ENCODE peak calls at places on chromosomes 2 and 18, in seven cellular contexts. O is type B pancreatic cell; X is D721Med; L is endodermal cell; E is dorsolateral prefrontal cortex; W is astrocyte; S is CD8-positive, alpha-beta T cell. I is an unnamed sample.

GRCh38 chr2:237132799-237133198 is 47.1 kb downstream of the COPS8 start:
- DNase-seq in S (no peak), W (no peak), L (peak), O (no peak), X (no peak), E (no peak), I (no peak)

GRCh38 chr2:12501469-12502147 is 215.1 kb upstream of the TRIB2 start:
- DNase-seq in S (peak), O (no peak), L (no peak), E (no peak), X (no peak), W (no peak), I (no peak)

GRCh38 chr2:29220506-29221270 is 105.5 kb downstream of the CLIP4 start:
- DNase-seq in E (peak), S (no peak), W (no peak), X (no peak), L (no peak), O (no peak), I (no peak)

GRCh38 chr2:43877782-43878464 is 39.2 kb downstream of the ABCG8 start:
- DNase-seq in E (no peak), S (peak), W (peak), L (peak), O (no peak), X (peak), I (peak)

GRCh38 chr2:239263937-239264837 is 136.6 kb downstream of the HDAC4 start:
- DNase-seq in L (no peak), W (peak), E (no peak), X (no peak), S (peak), O (peak), I (no peak)

GRCh38 chr2:96093528-96093927 is 22.8 kb downstream of the ADRA2B start:
- DNase-seq in X (no peak), S (no peak), W (no peak), O (no peak), L (no peak), E (peak), I (no peak)

GRCh38 chr2:133841905-133842304 is 273.6 kb upstream of the NCKAP5 start:
- DNase-seq in L (no peak), S (no peak), O (no peak), E (no peak), X (no peak), W (peak), I (no peak)

GRCh38 chr2:223047260-223047761 is 4.7 kb upstream of the KCNE4 start:
- DNase-seq in L (no peak), O (no peak), S (no peak), X (no peak), W (peak), E (no peak), I (no peak)

GRCh38 chr2:86283461-86284030 is 53.9 kb downstream of the REEP1 start:
- DNase-seq in L (no peak), W (peak), X (no peak), E (no peak), O (no peak), S (no peak), I (no peak)

GRCh38 chr2:38233231-38233983 is 143.7 kb downstream of the ATL2 start:
- DNase-seq in E (no peak), W (peak), O (no peak), L (no peak), S (no peak), X (no peak), I (no peak)

GRCh38 chr2:181472990-181473389 is 15.8 kb downstream of the ITGA4 start:
- DNase-seq in O (no peak), E (no peak), W (no peak), S (no peak), L (no peak), X (no peak), I (no peak)

GRCh38 chr2:25814681-25815080 is 63.6 kb downstream of the ASXL2 start:
- DNase-seq in S (no peak), W (peak), O (no peak), X (no peak), L (no peak), E (no peak), I (no peak)

GRCh38 chr2:121363632-121364420 is 78.8 kb upstream of the TFCP2L1 start:
- DNase-seq in W (peak), O (no peak), E (no peak), S (no peak), L (no peak), X (no peak), I (no peak)

GRCh38 chr2:235541016-235541415 is 47.2 kb downstream of the AGAP1 start:
- DNase-seq in O (no peak), X (peak), E (no peak), L (no peak), S (no peak), W (no peak), I (no peak)

GRCh38 chr2:29697715-29698114 is 223.7 kb downstream of the ALK start:
- DNase-seq in S (no peak), E (no peak), W (no peak), X (no peak), L (no peak), O (no peak), I (no peak)

GRCh38 chr2:1493361-1494126 is 80.3 kb downstream of the TPO start:
- DNase-seq in W (no peak), E (no peak), X (no peak), L (no peak), S (no peak), O (no peak), I (no peak)

GRCh38 chr2:203774760-203775159 is 68.3 kb downstream of the CD28 start:
- DNase-seq in O (no peak), X (no peak), L (no peak), S (no peak), W (no peak), E (no peak), I (no peak)

GRCh38 chr2:85750509-85751299 is 3.1 kb upstream of the ATOH8 start:
- DNase-seq in S (peak), W (no peak), O (no peak), L (peak), E (peak), X (no peak), I (peak)

GRCh38 chr2:141911485-141912066 is 219.2 kb downstream of the LRP1B start:
- DNase-seq in W (peak), L (peak), E (no peak), S (no peak), O (no peak), X (no peak), I (peak)

GRCh38 chr2:173109253-173110188 is 33.9 kb downstream of the MAP3K20 start:
- DNase-seq in X (no peak), L (no peak), W (peak), O (no peak), E (no peak), S (no peak), I (no peak)

GRCh38 chr18:58161659-58162058 is 117.6 kb downstream of the NEDD4L start:
- DNase-seq in L (peak), E (no peak), S (no peak), O (no peak), W (peak), X (no peak), I (peak)

GRCh38 chr18:45541421-45541820 is 73.9 kb upstream of the SLC14A2 start:
- DNase-seq in L (no peak), E (no peak), O (no peak), W (no peak), S (no peak), X (no peak), I (no peak)

GRCh38 chr2:63049291-63050185 is 1.1 kb upstream of the OTX1 start:
- DNase-seq in L (peak), O (no peak), W (peak), E (no peak), S (no peak), X (no peak), I (peak)

GRCh38 chr2:217795067-217795466 is 207.7 kb downstream of the TNS1 start:
- DNase-seq in O (no peak), S (no peak), W (no peak), X (no peak), L (no peak), E (no peak), I (no peak)

GRCh38 chr18:39453356-39453755 is 1887.8 kb upstream of the CELF4 start:
- DNase-seq in W (no peak), X (no peak), S (no peak), L (no peak), E (no peak), O (no peak), I (no peak)

GRCh38 chr18:28357785-28358401 is 181.0 kb upstream of the CDH2 start:
- DNase-seq in X (no peak), L (peak), O (no peak), S (no peak), E (no peak), W (no peak), I (no peak)

GRCh38 chr18:11052800-11053199 is 96.6 kb downstream of the PIEZO2 start:
- DNase-seq in W (peak), E (no peak), S (no peak), X (no peak), O (no peak), L (no peak), I (no peak)

DNA sequence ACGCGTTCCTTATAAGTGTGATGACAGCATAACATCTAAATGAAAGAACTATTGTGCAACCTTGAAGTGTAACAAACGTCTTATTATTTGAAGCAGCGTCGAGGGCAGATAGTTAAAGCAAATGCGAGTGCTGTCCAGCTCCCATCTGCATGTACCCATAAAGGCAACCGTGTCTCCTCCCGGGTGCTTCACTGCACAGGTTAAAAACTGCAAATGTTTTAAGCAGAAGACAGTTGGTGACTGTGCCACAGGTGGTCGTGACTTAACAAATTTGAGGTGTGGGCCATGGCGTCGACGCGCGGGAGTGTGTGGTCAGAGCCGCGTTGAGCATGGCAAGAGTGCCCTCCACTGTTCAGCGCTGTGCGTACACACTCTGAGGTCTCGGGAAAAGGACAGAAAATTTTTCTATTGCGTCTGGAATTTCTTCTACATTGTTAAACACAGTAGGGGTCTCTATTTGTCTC is 6.4 kb downstream of the SALL3 start:
- DNase-seq in O (no peak), E (no peak), W (peak), S (no peak), X (no peak), L (peak), I (peak)
- TF ChIP-seq CTCF in O (peak), E (peak), W (peak), S (no peak), X (peak), L (peak), I (no peak)

DNA sequence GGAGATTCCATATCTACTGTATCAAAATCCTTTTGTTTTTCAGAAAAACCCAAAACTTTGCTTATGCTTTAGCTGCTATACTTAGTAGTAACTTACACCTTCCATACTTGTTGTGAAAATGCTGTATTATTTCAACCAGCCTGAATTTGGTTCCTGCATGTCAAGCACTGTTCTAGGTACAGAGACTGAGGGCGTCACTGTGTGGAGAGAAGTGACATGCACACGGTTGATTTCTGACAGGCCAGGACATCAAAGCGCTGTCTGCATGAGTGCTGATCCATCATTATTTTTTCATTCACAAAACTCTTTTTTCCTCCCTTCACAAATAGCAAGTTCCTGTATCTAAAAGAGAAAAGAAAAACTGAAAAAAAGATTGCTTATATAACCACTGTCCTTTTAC is 31.6 kb downstream of the TRAPPC12 start:
- DNase-seq in S (no peak), X (no peak), E (no peak), O (no peak), L (no peak), W (no peak), I (no peak)
- TF ChIP-seq CTCF in S (no peak), X (no peak), E (no peak), O (no peak), L (no peak), W (no peak), I (no peak)

DNA sequence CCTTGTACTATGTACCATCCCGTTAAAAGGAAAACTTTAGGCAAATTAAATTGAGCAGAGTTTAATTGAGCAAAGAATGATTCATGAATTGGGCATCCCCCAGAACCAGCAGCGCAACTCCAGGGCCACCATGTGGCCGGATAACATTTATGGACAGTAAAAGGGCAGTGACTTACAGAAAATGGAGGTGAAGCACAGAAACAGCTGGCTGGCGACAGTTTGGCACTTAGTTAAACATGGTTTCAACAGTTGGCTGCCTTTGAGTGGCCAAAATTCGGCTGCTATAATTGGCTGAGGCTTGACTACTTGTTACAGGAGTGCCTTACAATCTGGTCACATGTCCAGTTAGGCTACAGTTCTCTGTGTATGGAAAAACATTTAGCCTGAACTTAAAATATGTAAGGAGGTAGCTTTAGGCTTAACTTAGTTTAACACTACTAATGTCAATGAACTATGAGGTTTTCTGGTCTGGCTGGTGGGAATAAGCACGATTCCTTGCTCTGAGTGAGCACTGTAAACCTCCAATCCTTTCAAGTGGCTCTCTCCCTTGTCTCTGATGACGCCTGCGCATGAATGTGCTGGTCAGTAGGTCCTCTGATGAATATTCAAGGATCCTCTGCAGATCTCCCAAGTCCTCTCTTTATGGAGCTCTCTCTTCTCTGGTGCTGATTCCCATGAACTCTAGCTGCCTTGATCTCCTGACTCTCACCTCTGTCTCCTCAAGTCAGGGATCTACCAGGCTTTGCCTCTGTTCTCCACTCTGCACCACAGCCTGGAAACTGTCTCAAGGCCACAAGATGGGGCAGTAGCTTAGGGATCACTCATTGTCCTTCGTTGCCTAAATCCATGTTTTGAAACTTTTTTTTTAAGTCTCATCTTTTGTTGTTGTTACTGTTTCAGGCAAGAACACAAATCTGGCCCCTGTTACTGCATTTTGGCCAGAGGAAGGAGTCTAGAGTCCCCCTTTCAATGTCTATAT is 24.4 kb upstream of the RAB31 start:
- DNase-seq in X (no peak), O (no peak), S (no peak), E (no peak), L (peak), W (peak), I (peak)
- TF ChIP-seq CTCF in X (peak), O (no peak), S (no peak), E (peak), L (peak), W (peak), I (no peak)

GRCh38 chr2:73995810-73996209 is 11.1 kb downstream of the TET3 start:
- DNase-seq in W (no peak), O (no peak), X (no peak), S (no peak), L (no peak), E (no peak), I (no peak)
- TF ChIP-seq CTCF in W (no peak), O (no peak), X (no peak), S (no peak), L (peak), E (no peak), I (no peak)

GRCh38 chr2:73855526-73855925 is 26.8 kb downstream of the STAMBP start:
- DNase-seq in W (peak), X (no peak), O (no peak), E (no peak), S (no peak), L (no peak), I (no peak)

GRCh38 chr2:73852020-73852419 is 23.3 kb downstream of the STAMBP start:
- DNase-seq in W (peak), L (no peak), S (no peak), O (no peak), X (no peak), E (no peak), I (no peak)

GRCh38 chr2:73850009-73850408 is 21.2 kb downstream of the STAMBP start:
- DNase-seq in W (no peak), S (no peak), O (no peak), E (no peak), X (no peak), L (no peak), I (no peak)

GRCh38 chr2:73856214-73856613 is 27.5 kb downstream of the STAMBP start:
- DNase-seq in O (no peak), L (no peak), E (no peak), X (no peak), S (no peak), W (peak), I (no peak)

GRCh38 chr2:73851274-73851673 is 22.5 kb downstream of the STAMBP start:
- DNase-seq in W (no peak), S (no peak), L (peak), O (no peak), X (no peak), E (no peak), I (no peak)
- TF ChIP-seq CTCF in W (peak), S (no peak), L (peak), O (peak), X (peak), E (no peak), I (peak)

GRCh38 chr2:206154197-206154596 is 5.0 kb downstream of the NDUFS1 start:
- DNase-seq in S (no peak), W (no peak), E (no peak), O (no peak), L (no peak), X (no peak), I (no peak)
- TF ChIP-seq CTCF in S (no peak), W (no peak), E (no peak), O (peak), L (peak), X (peak), I (no peak)

GRCh38 chr18:24878289-24878688 is 417.9 kb downstream of the HRH4 start:
- DNase-seq in S (no peak), E (no peak), O (no peak), W (peak), X (no peak), L (no peak), I (peak)
- TF ChIP-seq CTCF in S (no peak), E (peak), O (peak), W (peak), X (peak), L (peak), I (peak)

DNA sequence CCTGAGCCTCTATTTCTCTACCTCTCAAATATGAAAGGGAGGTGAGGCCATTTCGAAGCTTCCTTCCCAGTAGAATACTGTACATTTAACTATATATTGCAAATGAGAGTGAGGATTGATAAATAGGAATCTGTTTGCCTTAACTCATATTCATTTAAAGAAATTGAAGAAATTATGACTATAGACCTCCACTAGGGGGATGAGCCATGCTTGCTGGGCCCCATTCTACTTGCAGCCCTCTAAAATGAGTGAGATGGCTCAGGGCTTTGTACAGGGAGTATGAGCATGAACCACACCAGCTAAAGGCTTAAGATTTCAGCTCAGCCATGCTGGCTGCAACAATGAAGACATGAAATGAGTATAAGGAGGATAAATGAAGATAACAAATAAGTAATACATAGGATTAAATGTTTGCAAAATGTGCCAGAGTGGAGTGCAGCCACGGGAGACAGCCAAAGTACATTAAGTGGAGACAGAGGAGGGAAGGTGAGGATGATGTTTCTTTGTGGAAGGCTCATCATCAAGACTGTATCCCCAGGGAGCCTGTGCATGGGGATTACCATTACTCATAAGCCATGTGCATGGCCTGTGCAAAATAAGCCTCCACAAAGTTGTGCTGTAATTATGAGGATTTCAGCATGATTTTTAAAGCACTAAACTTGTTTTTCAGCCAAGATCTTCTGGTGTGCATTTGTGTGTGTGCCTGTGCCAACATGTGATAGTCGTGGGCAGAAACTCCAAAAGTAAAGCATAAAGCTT is 300.8 kb downstream of the CNTNAP5 start:
- DNase-seq in E (no peak), L (peak), O (no peak), W (no peak), S (no peak), X (peak), I (no peak)
- TF ChIP-seq CTCF in E (no peak), L (peak), O (peak), W (no peak), S (no peak), X (peak), I (peak)

GRCh38 chr2:83055338-83056010 is 1403.6 kb downstream of the SUCLG1 start:
- DNase-seq in E (no peak), L (no peak), W (peak), X (no peak), S (no peak), O (no peak), I (no peak)

GRCh38 chr2:83063933-83064332 is 1395.1 kb downstream of the SUCLG1 start:
- DNase-seq in O (no peak), X (no peak), L (no peak), S (no peak), E (no peak), W (no peak), I (no peak)

GRCh38 chr2:83054751-83055150 is 1404.3 kb downstream of the SUCLG1 start:
- DNase-seq in O (no peak), S (no peak), L (no peak), X (no peak), W (peak), E (no peak), I (no peak)

GRCh38 chr2:83058683-83059082 is 1400.4 kb downstream of the SUCLG1 start:
- DNase-seq in L (no peak), X (no peak), S (no peak), W (no peak), E (no peak), O (no peak), I (no peak)
- TF ChIP-seq CTCF in L (no peak), X (no peak), S (no peak), W (no peak), E (no peak), O (no peak), I (no peak)